ENCODE peak calls at places on chromosomes 13 and 19, in nine cellular contexts. One of them, this sample, is unnamed.

GRCh38 chr13:87331178-87331577 is 340.0 kb upstream of the SLITRK5 start:
- DNase-seq in PC-3: no peak
- DNase-seq in K562: no peak
- DNase-seq in endothelial cell of umbilical vein: no peak
- DNase-seq in fibroblast of lung: peak; percentile 74
- DNase-seq in uterus: no peak
- DNase-seq in effector memory CD4-positive, alpha-beta T cell: no peak
- DNase-seq in tibial nerve: no peak
- DNase-seq in aorta: no peak
- DNase-seq in this sample: no peak

GRCh38 chr19:10654610-10655456 is 687 bp downstream of the ILF3 start:
- DNase-seq in PC-3: peak; percentile 59
- DNase-seq in K562: peak; percentile 96
- DNase-seq in endothelial cell of umbilical vein: peak; percentile 34
- DNase-seq in fibroblast of lung: no peak
- DNase-seq in uterus: peak; percentile 61
- DNase-seq in effector memory CD4-positive, alpha-beta T cell: peak; percentile 49
- DNase-seq in tibial nerve: no peak
- DNase-seq in aorta: peak; percentile 89
- DNase-seq in this sample: peak; percentile 58

GRCh38 chr19:7513809-7514642 is 1.9 kb upstream of the ZNF358 start:
- DNase-seq in PC-3: no peak
- DNase-seq in K562: no peak
- DNase-seq in endothelial cell of umbilical vein: no peak
- DNase-seq in fibroblast of lung: no peak
- DNase-seq in uterus: no peak
- DNase-seq in effector memory CD4-positive, alpha-beta T cell: no peak
- DNase-seq in tibial nerve: no peak
- DNase-seq in aorta: no peak
- DNase-seq in this sample: no peak

GRCh38 chr13:73266640-73267180 is 207.9 kb downstream of the KLF5 start:
- DNase-seq in PC-3: no peak
- DNase-seq in K562: no peak
- DNase-seq in endothelial cell of umbilical vein: no peak
- DNase-seq in fibroblast of lung: no peak
- DNase-seq in uterus: no peak
- DNase-seq in effector memory CD4-positive, alpha-beta T cell: no peak
- DNase-seq in tibial nerve: no peak
- DNase-seq in aorta: no peak
- DNase-seq in this sample: no peak

GRCh38 chr19:5170329-5170745 is 170.3 kb downstream of the PTPRS start:
- DNase-seq in PC-3: no peak
- DNase-seq in K562: peak; percentile 62
- DNase-seq in endothelial cell of umbilical vein: no peak
- DNase-seq in fibroblast of lung: no peak
- DNase-seq in uterus: no peak
- DNase-seq in effector memory CD4-positive, alpha-beta T cell: peak; percentile 23
- DNase-seq in tibial nerve: no peak
- DNase-seq in aorta: peak; percentile 80
- DNase-seq in this sample: no peak

GRCh38 chr13:41212881-41213280 is 18.5 kb upstream of the KBTBD7 start:
- DNase-seq in PC-3: no peak
- DNase-seq in K562: no peak
- DNase-seq in endothelial cell of umbilical vein: no peak
- DNase-seq in fibroblast of lung: no peak
- DNase-seq in uterus: no peak
- DNase-seq in effector memory CD4-positive, alpha-beta T cell: no peak
- DNase-seq in tibial nerve: no peak
- DNase-seq in aorta: no peak
- DNase-seq in this sample: no peak

GRCh38 chr19:55447421-55448174 is 4.5 kb upstream of the SHISA7 start:
- DNase-seq in PC-3: peak; percentile 57
- DNase-seq in K562: no peak
- DNase-seq in endothelial cell of umbilical vein: no peak
- DNase-seq in fibroblast of lung: peak; percentile 20
- DNase-seq in uterus: no peak
- DNase-seq in effector memory CD4-positive, alpha-beta T cell: no peak
- DNase-seq in tibial nerve: no peak
- DNase-seq in aorta: no peak
- DNase-seq in this sample: no peak

GRCh38 chr13:79287994-79288795 is 117.9 kb downstream of the RBM26 start:
- DNase-seq in PC-3: no peak
- DNase-seq in K562: no peak
- DNase-seq in endothelial cell of umbilical vein: no peak
- DNase-seq in fibroblast of lung: no peak
- DNase-seq in uterus: no peak
- DNase-seq in effector memory CD4-positive, alpha-beta T cell: no peak
- DNase-seq in tibial nerve: no peak
- DNase-seq in aorta: no peak
- DNase-seq in this sample: peak; percentile 47

GRCh38 chr19:5687360-5688198 is 2.5 kb upstream of the RPL36 start:
- DNase-seq in PC-3: no peak
- DNase-seq in K562: no peak
- DNase-seq in endothelial cell of umbilical vein: no peak
- DNase-seq in fibroblast of lung: no peak
- DNase-seq in uterus: no peak
- DNase-seq in effector memory CD4-positive, alpha-beta T cell: no peak
- DNase-seq in tibial nerve: no peak
- DNase-seq in aorta: no peak
- DNase-seq in this sample: no peak

GRCh38 chr13:74142257-74142656 is 8.1 kb upstream of the KLF12 start:
- DNase-seq in PC-3: no peak
- DNase-seq in K562: no peak
- DNase-seq in endothelial cell of umbilical vein: no peak
- DNase-seq in fibroblast of lung: no peak
- DNase-seq in uterus: no peak
- DNase-seq in effector memory CD4-positive, alpha-beta T cell: no peak
- DNase-seq in tibial nerve: no peak
- DNase-seq in aorta: no peak
- DNase-seq in this sample: no peak

GRCh38 chr19:12778020-12778904 is 2.9 kb upstream of the HOOK2 start:
- DNase-seq in PC-3: peak; percentile 58
- DNase-seq in K562: peak; percentile 37
- DNase-seq in endothelial cell of umbilical vein: peak; percentile 73
- DNase-seq in fibroblast of lung: peak; percentile 78
- DNase-seq in uterus: peak; percentile 72
- DNase-seq in effector memory CD4-positive, alpha-beta T cell: no peak
- DNase-seq in tibial nerve: no peak
- DNase-seq in aorta: peak; percentile 90
- DNase-seq in this sample: no peak

GRCh38 chr13:38960175-38960574 is 30.5 kb downstream of the STOML3 start:
- DNase-seq in PC-3: no peak
- DNase-seq in K562: no peak
- DNase-seq in endothelial cell of umbilical vein: no peak
- DNase-seq in fibroblast of lung: no peak
- DNase-seq in uterus: no peak
- DNase-seq in effector memory CD4-positive, alpha-beta T cell: no peak
- DNase-seq in tibial nerve: no peak
- DNase-seq in aorta: no peak
- DNase-seq in this sample: no peak

GRCh38 chr19:16380943-16381755 is 56.5 kb downstream of the KLF2 start:
- DNase-seq in PC-3: no peak
- DNase-seq in K562: no peak
- DNase-seq in endothelial cell of umbilical vein: no peak
- DNase-seq in fibroblast of lung: no peak
- DNase-seq in uterus: no peak
- DNase-seq in effector memory CD4-positive, alpha-beta T cell: no peak
- DNase-seq in tibial nerve: no peak
- DNase-seq in aorta: peak; percentile 66
- DNase-seq in this sample: no peak

DNA sequence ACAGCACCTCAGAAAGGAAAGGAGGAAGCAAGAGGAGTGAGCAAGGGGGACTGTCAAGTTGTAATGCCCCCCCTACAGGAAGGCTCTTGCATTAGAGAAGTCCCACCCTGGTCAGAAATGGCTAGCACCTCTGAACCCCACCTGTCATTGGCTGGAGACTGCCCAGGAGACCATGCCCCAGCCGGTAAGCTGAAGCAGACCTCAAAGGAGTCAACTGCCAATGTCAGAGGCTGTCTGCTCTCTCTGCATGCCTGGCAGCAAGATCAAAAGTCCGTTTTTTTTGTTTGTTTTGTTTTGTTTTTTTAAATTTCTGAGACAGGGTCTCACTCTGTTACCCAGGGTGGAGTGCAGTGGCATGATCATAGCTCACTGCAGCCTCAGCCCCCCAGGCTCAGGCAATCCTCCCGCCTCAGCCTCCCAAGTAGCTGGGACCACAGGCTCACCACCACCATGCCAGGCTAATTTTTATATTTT is 8.1 kb upstream of the BCL3 start:
- DNase-seq in PC-3: no peak
- DNase-seq in K562: peak; percentile 54
- DNase-seq in endothelial cell of umbilical vein: no peak
- DNase-seq in fibroblast of lung: no peak
- DNase-seq in uterus: no peak
- DNase-seq in effector memory CD4-positive, alpha-beta T cell: no peak
- DNase-seq in tibial nerve: no peak
- DNase-seq in aorta: no peak
- DNase-seq in this sample: no peak
- H3K4me1 ChIP-seq in PC-3: peaks cover 37% of the 10 kb centered on the region
- H3K4me1 ChIP-seq in K562: peaks cover 21% of the 10 kb centered on the region
- H3K4me1 ChIP-seq in endothelial cell of umbilical vein: peaks cover 23% of the 10 kb centered on the region
- H3K4me1 ChIP-seq in fibroblast of lung: peaks cover 15% of the 10 kb centered on the region
- H3K4me1 ChIP-seq in uterus: peaks cover 5% of the 10 kb centered on the region
- H3K4me1 ChIP-seq in effector memory CD4-positive, alpha-beta T cell: no peaks in the 10 kb centered on the region
- H3K4me1 ChIP-seq in tibial nerve: peaks cover 64% of the 10 kb centered on the region
- H3K4me1 ChIP-seq in aorta: no peaks in the 10 kb centered on the region
- H3K4me1 ChIP-seq in this sample: peaks cover 3% of the 10 kb centered on the region

GRCh38 chr13:50241479-50241878 is 226.2 kb downstream of the KCNRG start:
- DNase-seq in PC-3: peak; percentile 34
- DNase-seq in K562: no peak
- DNase-seq in endothelial cell of umbilical vein: no peak
- DNase-seq in fibroblast of lung: peak; percentile 52
- DNase-seq in uterus: no peak
- DNase-seq in effector memory CD4-positive, alpha-beta T cell: no peak
- DNase-seq in tibial nerve: no peak
- DNase-seq in aorta: no peak
- DNase-seq in this sample: no peak

GRCh38 chr13:50244913-50245574 is 229.8 kb downstream of the KCNRG start:
- DNase-seq in PC-3: peak; percentile 90
- DNase-seq in K562: peak; percentile 32
- DNase-seq in endothelial cell of umbilical vein: peak; percentile 90
- DNase-seq in fibroblast of lung: peak; percentile 94
- DNase-seq in uterus: no peak
- DNase-seq in effector memory CD4-positive, alpha-beta T cell: no peak
- DNase-seq in tibial nerve: no peak
- DNase-seq in aorta: no peak
- DNase-seq in this sample: no peak

GRCh38 chr13:50248537-50249521 is 233.6 kb downstream of the KCNRG start:
- DNase-seq in PC-3: no peak
- DNase-seq in K562: no peak
- DNase-seq in endothelial cell of umbilical vein: no peak
- DNase-seq in fibroblast of lung: no peak
- DNase-seq in uterus: no peak
- DNase-seq in effector memory CD4-positive, alpha-beta T cell: no peak
- DNase-seq in tibial nerve: no peak
- DNase-seq in aorta: no peak
- DNase-seq in this sample: no peak

GRCh38 chr13:50243926-50244325 is 228.7 kb downstream of the KCNRG start:
- DNase-seq in PC-3: no peak
- DNase-seq in K562: no peak
- DNase-seq in endothelial cell of umbilical vein: no peak
- DNase-seq in fibroblast of lung: no peak
- DNase-seq in uterus: no peak
- DNase-seq in effector memory CD4-positive, alpha-beta T cell: no peak
- DNase-seq in tibial nerve: no peak
- DNase-seq in aorta: no peak
- DNase-seq in this sample: no peak

GRCh38 chr13:50244355-50244912 is 229.2 kb downstream of the KCNRG start:
- DNase-seq in PC-3: no peak
- DNase-seq in K562: no peak
- DNase-seq in endothelial cell of umbilical vein: peak; percentile 72
- DNase-seq in fibroblast of lung: no peak
- DNase-seq in uterus: no peak
- DNase-seq in effector memory CD4-positive, alpha-beta T cell: no peak
- DNase-seq in tibial nerve: no peak
- DNase-seq in aorta: no peak
- DNase-seq in this sample: no peak
- H3K4me1 ChIP-seq in PC-3: peaks cover 26% of the 10 kb centered on the region
- H3K4me1 ChIP-seq in K562: peaks cover 4% of the 10 kb centered on the region
- H3K4me1 ChIP-seq in endothelial cell of umbilical vein: peaks cover 15% of the 10 kb centered on the region
- H3K4me1 ChIP-seq in fibroblast of lung: peaks cover 7% of the 10 kb centered on the region
- H3K4me1 ChIP-seq in uterus: no peaks in the 10 kb centered on the region
- H3K4me1 ChIP-seq in effector memory CD4-positive, alpha-beta T cell: peaks cover 13% of the 10 kb centered on the region
- H3K4me1 ChIP-seq in tibial nerve: peaks cover 28% of the 10 kb centered on the region
- H3K4me1 ChIP-seq in aorta: no peaks in the 10 kb centered on the region
- H3K4me1 ChIP-seq in this sample: no peaks in the 10 kb centered on the region

GRCh38 chr19:34189199-34189916 is 17.1 kb downstream of the LSM14A start:
- DNase-seq in PC-3: no peak
- DNase-seq in K562: no peak
- DNase-seq in endothelial cell of umbilical vein: no peak
- DNase-seq in fibroblast of lung: no peak
- DNase-seq in uterus: no peak
- DNase-seq in effector memory CD4-positive, alpha-beta T cell: no peak
- DNase-seq in tibial nerve: no peak
- DNase-seq in aorta: no peak
- DNase-seq in this sample: no peak

GRCh38 chr19:34188388-34188787 is 16.1 kb downstream of the LSM14A start:
- DNase-seq in PC-3: no peak
- DNase-seq in K562: no peak
- DNase-seq in endothelial cell of umbilical vein: no peak
- DNase-seq in fibroblast of lung: no peak
- DNase-seq in uterus: no peak
- DNase-seq in effector memory CD4-positive, alpha-beta T cell: no peak
- DNase-seq in tibial nerve: no peak
- DNase-seq in aorta: no peak
- DNase-seq in this sample: no peak

GRCh38 chr19:34184880-34185491 is 12.7 kb downstream of the LSM14A start:
- DNase-seq in PC-3: no peak
- DNase-seq in K562: no peak
- DNase-seq in endothelial cell of umbilical vein: no peak
- DNase-seq in fibroblast of lung: peak; percentile 25
- DNase-seq in uterus: no peak
- DNase-seq in effector memory CD4-positive, alpha-beta T cell: no peak
- DNase-seq in tibial nerve: no peak
- DNase-seq in aorta: no peak
- DNase-seq in this sample: no peak

GRCh38 chr19:34187011-34187410 is 14.7 kb downstream of the LSM14A start:
- DNase-seq in PC-3: no peak
- DNase-seq in K562: no peak
- DNase-seq in endothelial cell of umbilical vein: no peak
- DNase-seq in fibroblast of lung: no peak
- DNase-seq in uterus: no peak
- DNase-seq in effector memory CD4-positive, alpha-beta T cell: no peak
- DNase-seq in tibial nerve: no peak
- DNase-seq in aorta: no peak
- DNase-seq in this sample: no peak

GRCh38 chr19:34186205-34186604 is 13.9 kb downstream of the LSM14A start:
- DNase-seq in PC-3: no peak
- DNase-seq in K562: no peak
- DNase-seq in endothelial cell of umbilical vein: no peak
- DNase-seq in fibroblast of lung: no peak
- DNase-seq in uterus: no peak
- DNase-seq in effector memory CD4-positive, alpha-beta T cell: no peak
- DNase-seq in tibial nerve: no peak
- DNase-seq in aorta: no peak
- DNase-seq in this sample: no peak
- H3K4me1 ChIP-seq in PC-3: peaks cover 8% of the 10 kb centered on the region
- H3K4me1 ChIP-seq in K562: peaks cover 6% of the 10 kb centered on the region
- H3K4me1 ChIP-seq in endothelial cell of umbilical vein: no peaks in the 10 kb centered on the region
- H3K4me1 ChIP-seq in fibroblast of lung: peaks cover 3% of the 10 kb centered on the region
- H3K4me1 ChIP-seq in uterus: no peaks in the 10 kb centered on the region
- H3K4me1 ChIP-seq in effector memory CD4-positive, alpha-beta T cell: peaks cover 32% of the 10 kb centered on the region
- H3K4me1 ChIP-seq in tibial nerve: peaks cover 94% of the 10 kb centered on the region
- H3K4me1 ChIP-seq in aorta: no peaks in the 10 kb centered on the region
- H3K4me1 ChIP-seq in this sample: peaks cover 2% of the 10 kb centered on the region

GRCh38 chr13:99386911-99387788 is 80.0 kb upstream of the GPR183 start:
- DNase-seq in PC-3: peak; percentile 55
- DNase-seq in K562: peak; percentile 78
- DNase-seq in endothelial cell of umbilical vein: peak; percentile 33
- DNase-seq in fibroblast of lung: no peak
- DNase-seq in uterus: no peak
- DNase-seq in effector memory CD4-positive, alpha-beta T cell: peak; percentile 71
- DNase-seq in tibial nerve: no peak
- DNase-seq in aorta: no peak
- DNase-seq in this sample: peak; percentile 74
- H3K4me1 ChIP-seq in PC-3: no peaks in the 10 kb centered on the region
- H3K4me1 ChIP-seq in K562: no peaks in the 10 kb centered on the region
- H3K4me1 ChIP-seq in endothelial cell of umbilical vein: no peaks in the 10 kb centered on the region
- H3K4me1 ChIP-seq in fibroblast of lung: no peaks in the 10 kb centered on the region
- H3K4me1 ChIP-seq in uterus: no peaks in the 10 kb centered on the region
- H3K4me1 ChIP-seq in effector memory CD4-positive, alpha-beta T cell: peaks cover 62% of the 10 kb centered on the region
- H3K4me1 ChIP-seq in tibial nerve: peaks cover 6% of the 10 kb centered on the region
- H3K4me1 ChIP-seq in aorta: no peaks in the 10 kb centered on the region
- H3K4me1 ChIP-seq in this sample: peaks cover 3% of the 10 kb centered on the region